ENCODE peak calls at places on chromosomes 6 and 20, in eight cellular contexts. V is activated T-cell treated with anti-CD3 and anti-CD28 coated beads for 1 hour, L is left lung, E is kidney glomerular epithelial cell, G is mesothelial cell of epicardium, S is psoas muscle, T is H9, R is epithelial cell of esophagus. Z is an unnamed sample.
A peak's percentile ranks its signal among the peaks of the same experiment; 100 is the strongest.

GRCh38 chr6:33906413-33906812 is 102.6 kb upstream of the MLN start:
- DNase-seq in R (peak; percentile 17), G (no peak), T (no peak), V (no peak), L (no peak), S (no peak), E (no peak), Z (no peak)

GRCh38 chr6:105981002-105981887 is 104.9 kb upstream of the PRDM1 start:
- DNase-seq in V (no peak), S (no peak), R (peak; percentile 16), L (peak; percentile 86), E (no peak), G (no peak), T (peak; percentile 48), Z (peak; percentile 20)

GRCh38 chr20:14336667-14337066 is 745 bp downstream of the FLRT3 start:
- DNase-seq in R (peak; percentile 45), L (no peak), E (peak; percentile 52), S (no peak), G (no peak), V (no peak), T (no peak), Z (peak; percentile 34)

GRCh38 chr6:30219244-30219643 is 6.0 kb upstream of the TRIM26 start:
- DNase-seq in E (peak; percentile 39), G (no peak), R (peak; percentile 60), S (no peak), V (peak; percentile 30), T (peak; percentile 61), L (no peak), Z (peak; percentile 55)

GRCh38 chr6:144190593-144190992 is 40.3 kb downstream of the STX11 start:
- DNase-seq in E (peak; percentile 4), R (peak; percentile 75), S (peak; percentile 34), T (no peak), V (no peak), G (no peak), L (no peak), Z (no peak)

GRCh38 chr20:5908981-5909380 is 41.4 kb downstream of the TRMT6 start:
- DNase-seq in G (no peak), V (no peak), S (no peak), R (no peak), T (no peak), E (no peak), L (no peak), Z (no peak)

GRCh38 chr20:25579081-25579770 is 6.1 kb downstream of the NINL start:
- DNase-seq in R (no peak), L (peak; percentile 75), G (no peak), V (no peak), E (no peak), T (no peak), S (no peak), Z (no peak)

GRCh38 chr6:89371849-89372505 is 19.5 kb upstream of the UBE2J1 start:
- DNase-seq in T (peak; percentile 84), G (peak; percentile 28), E (peak; percentile 65), L (peak; percentile 92), V (peak; percentile 73), R (peak; percentile 61), S (peak; percentile 77), Z (peak; percentile 81)

GRCh38 chr20:46343358-46344357 is 35.4 kb upstream of the CDH22 start:
- DNase-seq in E (no peak), G (no peak), V (no peak), R (no peak), T (no peak), S (no peak), L (no peak), Z (no peak)

GRCh38 chr6:24334285-24334684 is 23.6 kb downstream of the DCDC2 start:
- DNase-seq in S (no peak), V (no peak), L (no peak), E (no peak), G (no peak), T (no peak), R (no peak), Z (no peak)

GRCh38 chr6:73523434-73524123 is 2.7 kb upstream of the EEF1A1 start:
- DNase-seq in T (peak; percentile 66), L (peak; percentile 93), S (peak; percentile 41), R (peak; percentile 63), G (no peak), V (peak; percentile 62), E (peak; percentile 24), Z (peak; percentile 76)

GRCh38 chr20:24033151-24033550 is 44.6 kb upstream of the GGTLC1 start:
- DNase-seq in E (no peak), T (no peak), S (no peak), V (no peak), L (no peak), R (no peak), G (no peak), Z (no peak)

GRCh38 chr6:115830895-115831294 is 229.8 kb downstream of the FRK start:
- DNase-seq in E (peak; percentile 21), L (no peak), R (peak; percentile 17), V (no peak), S (no peak), T (no peak), G (no peak), Z (no peak)

GRCh38 chr6:159852877-159853276 is 37.9 kb upstream of the MAS1 start:
- DNase-seq in S (no peak), T (no peak), R (peak; percentile 39), G (no peak), E (no peak), V (no peak), L (no peak), Z (peak; percentile 31)

GRCh38 chr20:18796282-18796833 is 17.2 kb upstream of the SCP2D1 start:
- DNase-seq in R (no peak), G (no peak), L (no peak), E (no peak), T (no peak), S (no peak), V (no peak), Z (no peak)

GRCh38 chr6:19427548-19427947 is 409.6 kb upstream of the ID4 start:
- DNase-seq in R (no peak), E (no peak), V (no peak), T (no peak), G (no peak), L (no peak), S (no peak), Z (no peak)

GRCh38 chr20:63641792-63642517 is 11.3 kb downstream of the STMN3 start:
- DNase-seq in E (peak; percentile 70), L (peak; percentile 97), S (peak; percentile 86), T (peak; percentile 97), R (peak; percentile 93), G (peak; percentile 88), V (peak; percentile 98), Z (peak; percentile 89)

GRCh38 chr6:21199246-21199645 is 394.3 kb upstream of the SOX4 start:
- DNase-seq in S (no peak), L (no peak), V (no peak), E (no peak), R (no peak), G (no peak), T (no peak), Z (no peak)

GRCh38 chr20:20680991-20681508 is 31.4 kb downstream of the RALGAPA2 start:
- DNase-seq in L (no peak), G (no peak), V (no peak), E (no peak), T (no peak), S (no peak), R (no peak), Z (no peak)

GRCh38 chr6:1561355-1561754 is 48.4 kb upstream of the FOXC1 start:
- DNase-seq in E (no peak), R (no peak), V (no peak), S (no peak), G (no peak), L (no peak), T (no peak), Z (no peak)

GRCh38 chr20:407953-408842 is at the start of gene RBCK1:
- DNase-seq in V (peak; percentile 82), R (peak; percentile 77), L (peak; percentile 94), G (peak; percentile 77), T (peak; percentile 80), S (peak; percentile 86), E (peak; percentile 66), Z (peak; percentile 80)

GRCh38 chr20:36835453-36836198 is 40.3 kb upstream of the TLDC2 start:
- DNase-seq in T (peak; percentile 97), R (peak; percentile 98), E (peak; percentile 86), G (peak; percentile 92), V (peak; percentile 70), S (peak; percentile 91), L (peak; percentile 99), Z (peak; percentile 95)

GRCh38 chr6:72621243-72622093 is at the start of gene KCNQ5:
- DNase-seq in S (peak; percentile 26), R (peak; percentile 20), G (no peak), E (no peak), L (peak; percentile 82), T (peak; percentile 71), V (peak; percentile 3), Z (no peak)

GRCh38 chr6:53250761-53251672 is 97.7 kb downstream of the ELOVL5 start:
- DNase-seq in T (no peak), E (peak; percentile 10), V (no peak), G (no peak), L (no peak), S (no peak), R (peak; percentile 68), Z (no peak)

GRCh38 chr6:90584636-90585255 is 2.1 kb downstream of the MAP3K7 start:
- DNase-seq in T (no peak), G (no peak), V (no peak), S (no peak), L (no peak), E (no peak), R (peak; percentile 14), Z (no peak)

GRCh38 chr6:35203152-35203670 is 10.5 kb upstream of the SCUBE3 start:
- DNase-seq in T (no peak), S (no peak), E (no peak), R (no peak), L (no peak), V (no peak), G (no peak), Z (no peak)

GRCh38 chr6:32685603-32686002 is 19.1 kb upstream of the HLA-DQB1 start:
- DNase-seq in L (no peak), T (no peak), E (no peak), S (no peak), V (no peak), G (no peak), R (no peak), Z (no peak)

GRCh38 chr20:36885355-36885754 is 9.4 kb downstream of the TLDC2 start:
- DNase-seq in E (no peak), S (no peak), T (no peak), R (no peak), L (no peak), V (no peak), G (no peak), Z (no peak)